ENCODE peak calls at places on chromosome 22, in nine cellular contexts. S is GM06990; U is epithelial cell of proximal tubule; T is NCI-H460; F is AML-193; Y is activated T-helper 1 cell treated with anti-CD3 and anti-CD28 coated beads, Interleukin-12 subunit alpha, Interleukin-12 subunit beta, Interleukin-2, Interleukin-4 antibody, amounts not matched to agents 30 ng/mL and 10 ng/mL and 1 ng/mL, durations not matched to agents 14 hours and 24 hours and 36 hours; N is endothelial cell; H is lower leg skin; W is bronchial epithelial cell. E is an unnamed sample.

GRCh38 chr22:41966607-41967240 is 2.5 kb upstream of the SEPTIN3 start:
- DNase-seq in U (peak; percentile 68), Y (peak; percentile 37), W (peak; percentile 82), F (peak; percentile 82), T (peak; percentile 33), H (no peak), N (peak; percentile 35), S (peak; percentile 53), E (peak; percentile 51)

GRCh38 chr22:45082795-45083194 is 73.0 kb upstream of the PHF21B start:
- DNase-seq in H (no peak), S (no peak), U (no peak), T (no peak), F (no peak), N (peak; percentile 39), Y (no peak), W (no peak), E (no peak)

GRCh38 chr22:48369789-48370507 is 1457.7 kb downstream of the BRD1 start:
- DNase-seq in N (no peak), W (no peak), H (peak; percentile 61), S (no peak), Y (no peak), F (no peak), T (peak; percentile 73), U (no peak), E (no peak)

GRCh38 chr22:21839765-21840140 is 27.7 kb downstream of the MAPK1 start:
- DNase-seq in W (no peak), S (no peak), T (no peak), Y (no peak), H (no peak), F (no peak), U (no peak), N (no peak), E (no peak)

GRCh38 chr22:27801616-27802388 is at the start of gene MN1:
- DNase-seq in N (peak; percentile 55), H (no peak), F (no peak), W (peak; percentile 29), Y (peak; percentile 2), T (peak; percentile 26), U (no peak), S (no peak), E (no peak)

GRCh38 chr22:38570841-38571364 is 920 bp upstream of the DMC1 start:
- DNase-seq in F (peak; percentile 27), T (no peak), S (no peak), H (peak; percentile 89), U (no peak), N (peak; percentile 15), Y (peak; percentile 23), W (no peak), E (no peak)

GRCh38 chr22:48664586-48664985 is 1163.1 kb downstream of the BRD1 start:
- DNase-seq in W (no peak), T (no peak), F (no peak), U (no peak), N (no peak), Y (no peak), H (no peak), S (no peak), E (no peak)

GRCh38 chr22:31926969-31927368 is 17.4 kb upstream of the YWHAH start:
- DNase-seq in N (no peak), U (no peak), F (no peak), W (peak; percentile 29), S (no peak), Y (no peak), H (no peak), T (no peak), E (no peak)

GRCh38 chr22:30424471-30425326 is 869 bp upstream of the MTFP1 start:
- DNase-seq in W (peak; percentile 50), U (no peak), S (peak; percentile 23), N (no peak), H (no peak), Y (no peak), T (no peak), F (no peak), E (no peak)

GRCh38 chr22:42596376-42596775 is 18.3 kb downstream of the POLDIP3 start:
- DNase-seq in N (no peak), H (no peak), T (no peak), W (no peak), U (no peak), Y (no peak), S (no peak), F (no peak), E (no peak)

GRCh38 chr22:23513705-23514104 is 66.4 kb downstream of the IGLL1 start:
- DNase-seq in H (no peak), N (no peak), Y (no peak), W (no peak), U (no peak), F (no peak), T (no peak), S (no peak), E (no peak)

GRCh38 chr22:43634316-43634715 is 177.8 kb downstream of the EFCAB6 start:
- DNase-seq in F (no peak), T (no peak), W (no peak), S (no peak), N (no peak), Y (no peak), H (peak; percentile 39), U (no peak), E (no peak)

GRCh38 chr22:37782340-37783168 is 25.2 kb upstream of the GCAT start:
- DNase-seq in S (no peak), N (no peak), T (no peak), Y (no peak), F (no peak), U (no peak), W (peak; percentile 26), H (no peak), E (no peak)

GRCh38 chr22:29037340-29037932 is 24.2 kb downstream of the C22orf31 start:
- DNase-seq in H (no peak), U (no peak), S (no peak), N (no peak), W (no peak), F (no peak), Y (no peak), T (no peak), E (no peak)

GRCh38 chr22:49433717-49434611 is 393.7 kb downstream of the BRD1 start:
- DNase-seq in F (no peak), T (peak; percentile 22), Y (no peak), S (no peak), W (no peak), H (peak; percentile 70), N (no peak), U (no peak), E (no peak)

GRCh38 chr22:19289475-19290161 is 1.9 kb downstream of the CLTCL1 start:
- DNase-seq in S (no peak), Y (no peak), N (no peak), F (no peak), U (no peak), T (no peak), W (peak; percentile 74), H (no peak), E (no peak)

GRCh38 chr22:41403532-41404318 is 22.0 kb downstream of the TEF start:
- DNase-seq in F (peak; percentile 72), S (peak; percentile 79), U (no peak), H (peak; percentile 97), T (peak; percentile 83), W (peak; percentile 72), N (peak; percentile 82), Y (peak; percentile 79), E (no peak)

GRCh38 chr22:17194213-17194612 is 25.0 kb downstream of the ADA2 start:
- DNase-seq in N (no peak), T (no peak), S (no peak), W (no peak), Y (no peak), F (no peak), U (no peak), H (no peak), E (no peak)

GRCh38 chr22:37474447-37475090 is 11.6 kb downstream of the MFNG start:
- DNase-seq in U (no peak), Y (no peak), T (no peak), N (no peak), S (no peak), W (no peak), F (no peak), H (no peak), E (no peak)

GRCh38 chr22:48277868-48278581 is 1515.6 kb downstream of the TBC1D22A start:
- DNase-seq in S (no peak), W (no peak), N (no peak), F (no peak), Y (no peak), T (no peak), U (no peak), H (peak; percentile 81), E (peak; percentile 67)

GRCh38 chr22:29520851-29521250 is 32.7 kb downstream of the THOC5 start:
- DNase-seq in F (no peak), W (peak; percentile 62), U (no peak), N (no peak), S (no peak), Y (no peak), H (no peak), T (peak; percentile 5), E (no peak)

GRCh38 chr22:17997456-17997855 is 26.9 kb downstream of the MICAL3 start:
- DNase-seq in T (no peak), S (no peak), Y (no peak), H (no peak), W (peak; percentile 35), N (no peak), U (peak; percentile 47), F (no peak), E (no peak)

GRCh38 chr22:30863161-30863833 is 105.3 kb downstream of the MORC2 start:
- DNase-seq in H (peak; percentile 76), U (no peak), S (no peak), N (no peak), T (no peak), W (no peak), Y (no peak), F (no peak), E (no peak)

GRCh38 chr22:19554834-19555404 is 30.7 kb upstream of the CLDN5 start:
- DNase-seq in U (no peak), S (no peak), F (no peak), Y (no peak), H (no peak), N (peak; percentile 50), T (no peak), W (peak; percentile 47), E (no peak)

GRCh38 chr22:30234786-30235470 is 11.6 kb downstream of the LIF start:
- DNase-seq in S (no peak), N (no peak), H (no peak), W (no peak), F (no peak), T (no peak), Y (no peak), U (no peak), E (no peak)

GRCh38 chr22:34855471-34855870 is 210.5 kb upstream of the ISX start:
- DNase-seq in Y (no peak), N (no peak), H (peak; percentile 28), F (no peak), T (no peak), W (no peak), U (no peak), S (no peak), E (no peak)

GRCh38 chr22:42648368-42649260 is 578 bp downstream of the CYB5R3 start:
- DNase-seq in Y (peak; percentile 26), N (no peak), W (peak; percentile 25), H (peak; percentile 92), F (peak; percentile 47), U (no peak), T (no peak), S (peak; percentile 64), E (no peak)

GRCh38 chr22:49436056-49436455 is 391.6 kb downstream of the BRD1 start:
- DNase-seq in N (no peak), T (no peak), Y (no peak), U (no peak), F (no peak), S (no peak), W (no peak), H (peak; percentile 59), E (no peak)

GRCh38 chr22:19612866-19613572 is 88.8 kb upstream of the CLDN5 start:
- DNase-seq in W (no peak), F (peak; percentile 36), T (no peak), S (no peak), H (no peak), N (no peak), Y (no peak), U (no peak), E (no peak)

GRCh38 chr22:21632237-21632895 is at the start of gene CCDC116:
- DNase-seq in S (no peak), N (no peak), Y (peak; percentile 61), U (no peak), W (no peak), T (no peak), F (peak; percentile 41), H (no peak), E (no peak)

GRCh38 chr22:46446799-46447198 is 90.6 kb downstream of the CELSR1 start:
- DNase-seq in Y (no peak), T (no peak), N (no peak), S (no peak), F (no peak), H (no peak), U (no peak), W (no peak), E (no peak)

E was measured in SK-N-MC.